ENCODE peak calls at places on chromosomes 13 and 19, in five cellular contexts. P, W, C, V and B are unnamed samples.

GRCh38 chr19:42270346-42271044 is 1.4 kb downstream of the CIC start:
- DNase-seq in P (peak), C (peak), V (no peak), W (peak), B (peak)

GRCh38 chr19:38562096-38562495 is 55.7 kb downstream of the MAP4K1 start:
- DNase-seq in V (no peak), C (no peak), W (no peak), P (peak), B (no peak)

GRCh38 chr13:99847318-99847750 is 124.2 kb downstream of the ZIC5 start:
- DNase-seq in C (no peak), V (no peak), P (no peak), W (no peak), B (no peak)

GRCh38 chr13:40288259-40288658 is 378.2 kb downstream of the FOXO1 start:
- DNase-seq in W (no peak), V (no peak), C (no peak), P (no peak), B (no peak)

GRCh38 chr19:52622261-52622660 is 15.9 kb downstream of the ZNF83 start:
- DNase-seq in P (no peak), W (no peak), C (no peak), V (no peak), B (no peak)

GRCh38 chr13:77274126-77274525 is 52.8 kb downstream of the MYCBP2 start:
- DNase-seq in C (no peak), V (no peak), P (no peak), W (no peak), B (no peak)

GRCh38 chr19:3096267-3096901 is 2.2 kb downstream of the GNA11 start:
- DNase-seq in P (peak), W (no peak), V (no peak), C (no peak), B (no peak)

GRCh38 chr13:80979035-80979641 is 638.2 kb upstream of the SPRY2 start:
- DNase-seq in C (peak), V (no peak), P (no peak), W (no peak), B (peak)

GRCh38 chr19:45346449-45346848 is 5.9 kb downstream of the KLC3 start:
- DNase-seq in W (no peak), C (no peak), V (no peak), P (no peak), B (no peak)

GRCh38 chr13:39527961-39528720 is 74.9 kb downstream of the LHFPL6 start:
- DNase-seq in V (no peak), C (peak), P (no peak), W (no peak), B (no peak)

GRCh38 chr13:77985866-77986636 is 67.4 kb upstream of the EDNRB start:
- DNase-seq in V (no peak), W (no peak), C (peak), P (no peak), B (no peak)

GRCh38 chr13:33634526-33635111 is 183.3 kb upstream of the RFC3 start:
- DNase-seq in P (peak), C (peak), W (no peak), V (no peak), B (no peak)

GRCh38 chr13:69545500-69546025 is 562.1 kb upstream of the ATXN8OS start:
- DNase-seq in P (no peak), W (no peak), V (no peak), C (no peak), B (no peak)

GRCh38 chr19:23377276-23377675 is 18.0 kb downstream of the ZNF91 start:
- DNase-seq in V (no peak), W (no peak), P (no peak), C (no peak), B (no peak)

GRCh38 chr13:64675256-64675892 is 2554.8 kb downstream of the PCDH9 start:
- DNase-seq in W (no peak), C (peak), P (no peak), V (no peak), B (no peak)

GRCh38 chr19:2720777-2721569 is at the start of gene DIRAS1:
- DNase-seq in W (no peak), P (peak), V (no peak), C (no peak), B (no peak)

GRCh38 chr13:50810998-50811397 is 32.5 kb downstream of the DLEU7 start:
- DNase-seq in V (no peak), P (no peak), W (no peak), C (no peak), B (peak)

GRCh38 chr19:15468675-15469512 is 4.5 kb upstream of the RASAL3 start:
- DNase-seq in P (no peak), V (no peak), C (no peak), W (no peak), B (no peak)
- H3K4me3 ChIP-seq in P (peak), V (peak), C (no peak), W (peak), B (no peak)

GRCh38 chr19:10478903-10479384 is 24.2 kb downstream of the KEAP1 start:
- DNase-seq in P (peak), V (peak), W (peak), C (peak), B (no peak)
- H3K4me3 ChIP-seq in P (peak), V (peak), W (peak), C (peak), B (no peak)

GRCh38 chr19:58570770-58571574 is 2.2 kb downstream of the MZF1 start:
- DNase-seq in W (no peak), V (no peak), P (no peak), C (no peak), B (no peak)
- H3K4me3 ChIP-seq in W (no peak), V (no peak), P (no peak), C (no peak), B (no peak)

GRCh38 chr13:113413898-113414282 is 39.4 kb downstream of the ADPRHL1 start:
- DNase-seq in V (peak), C (no peak), P (peak), W (no peak), B (no peak)
- H3K4me3 ChIP-seq in V (peak), C (no peak), P (peak), W (no peak), B (no peak)

DNA sequence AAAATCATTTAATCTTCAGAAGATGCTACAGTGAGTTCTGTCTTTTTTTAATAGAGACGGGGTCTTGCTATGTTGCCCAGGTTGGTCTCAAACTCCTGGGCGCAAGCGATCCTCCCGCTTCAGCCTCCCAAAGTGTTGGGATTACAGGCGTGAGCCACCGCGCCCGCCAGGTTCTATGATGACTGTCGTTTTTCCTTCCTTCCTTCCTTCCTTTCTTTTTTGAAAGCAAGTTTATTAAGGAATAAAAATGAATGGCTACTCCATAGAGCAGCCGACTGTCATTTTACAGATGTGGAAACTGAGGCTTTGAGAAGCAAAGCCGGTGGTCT is 511 bp upstream of the GAMT start:
- DNase-seq in V (no peak), W (no peak), C (no peak), P (no peak), B (no peak)
- H3K4me3 ChIP-seq in V (peak), W (peak), C (peak), P (peak), B (no peak)

GRCh38 chr19:48755787-48756674 is 707 bp downstream of the FGF21 start:
- DNase-seq in W (no peak), P (no peak), V (no peak), C (no peak), B (no peak)
- H3K4me3 ChIP-seq in W (no peak), P (no peak), V (no peak), C (no peak), B (no peak)